ENCODE peak calls at places on chromosomes 3 and 15, in eight cellular contexts. One of them, this sample, is unnamed.

GRCh38 chr15:28989239-28989830 is 103.6 kb downstream of the APBA2 start:
- DNase-seq in ovary: no peak
- DNase-seq in stimulated activated CD4-positive, alpha-beta T cell treated with anti-CD3 and anti-CD28 coated beads, Interleukin-1b, Interleukin-23, amount 100 ng/mL, for 24 hours: no peak
- DNase-seq in heart right ventricle: no peak
- DNase-seq in right atrium auricular region: no peak
- DNase-seq in caudate nucleus: peak
- DNase-seq in colonic mucosa: no peak
- DNase-seq in breast epithelium: no peak
- DNase-seq in this sample: peak

GRCh38 chr3:67292356-67293225 is 294.5 kb downstream of the KBTBD8 start:
- DNase-seq in stimulated activated CD4-positive, alpha-beta T cell treated with anti-CD3 and anti-CD28 coated beads, Interleukin-1b, Interleukin-23, amount 100 ng/mL, for 24 hours: no peak
- DNase-seq in heart right ventricle: no peak
- DNase-seq in caudate nucleus: no peak
- DNase-seq in ovary: no peak
- DNase-seq in breast epithelium: peak
- DNase-seq in colonic mucosa: peak
- DNase-seq in right atrium auricular region: no peak
- DNase-seq in this sample: no peak

GRCh38 chr3:177089120-177089519 is 108.2 kb downstream of the TBL1XR1 start:
- DNase-seq in right atrium auricular region: no peak
- DNase-seq in ovary: no peak
- DNase-seq in colonic mucosa: no peak
- DNase-seq in caudate nucleus: no peak
- DNase-seq in breast epithelium: no peak
- DNase-seq in stimulated activated CD4-positive, alpha-beta T cell treated with anti-CD3 and anti-CD28 coated beads, Interleukin-1b, Interleukin-23, amount 100 ng/mL, for 24 hours: no peak
- DNase-seq in heart right ventricle: no peak
- DNase-seq in this sample: peak

GRCh38 chr15:55991841-55992768 is 1.3 kb downstream of the NEDD4 start:
- DNase-seq in caudate nucleus: no peak
- DNase-seq in colonic mucosa: no peak
- DNase-seq in ovary: no peak
- DNase-seq in right atrium auricular region: no peak
- DNase-seq in stimulated activated CD4-positive, alpha-beta T cell treated with anti-CD3 and anti-CD28 coated beads, Interleukin-1b, Interleukin-23, amount 100 ng/mL, for 24 hours: no peak
- DNase-seq in heart right ventricle: no peak
- DNase-seq in breast epithelium: no peak
- DNase-seq in this sample: no peak

GRCh38 chr15:35173444-35174118 is 88.5 kb upstream of the NANOGP8 start:
- DNase-seq in colonic mucosa: no peak
- DNase-seq in stimulated activated CD4-positive, alpha-beta T cell treated with anti-CD3 and anti-CD28 coated beads, Interleukin-1b, Interleukin-23, amount 100 ng/mL, for 24 hours: no peak
- DNase-seq in right atrium auricular region: no peak
- DNase-seq in ovary: no peak
- DNase-seq in heart right ventricle: no peak
- DNase-seq in breast epithelium: no peak
- DNase-seq in caudate nucleus: no peak
- DNase-seq in this sample: no peak

GRCh38 chr15:42080585-42081462 is 13.5 kb downstream of the PLA2G4D start:
- DNase-seq in colonic mucosa: no peak
- DNase-seq in caudate nucleus: no peak
- DNase-seq in heart right ventricle: no peak
- DNase-seq in right atrium auricular region: no peak
- DNase-seq in breast epithelium: no peak
- DNase-seq in ovary: no peak
- DNase-seq in stimulated activated CD4-positive, alpha-beta T cell treated with anti-CD3 and anti-CD28 coated beads, Interleukin-1b, Interleukin-23, amount 100 ng/mL, for 24 hours: no peak
- DNase-seq in this sample: peak

GRCh38 chr3:4825572-4826236 is 153.5 kb upstream of the BHLHE40 start:
- DNase-seq in breast epithelium: no peak
- DNase-seq in colonic mucosa: peak
- DNase-seq in heart right ventricle: peak
- DNase-seq in ovary: no peak
- DNase-seq in caudate nucleus: no peak
- DNase-seq in stimulated activated CD4-positive, alpha-beta T cell treated with anti-CD3 and anti-CD28 coated beads, Interleukin-1b, Interleukin-23, amount 100 ng/mL, for 24 hours: no peak
- DNase-seq in right atrium auricular region: no peak
- DNase-seq in this sample: peak

GRCh38 chr3:51995346-51996156 is at the start of gene RPL29:
- DNase-seq in stimulated activated CD4-positive, alpha-beta T cell treated with anti-CD3 and anti-CD28 coated beads, Interleukin-1b, Interleukin-23, amount 100 ng/mL, for 24 hours: peak
- DNase-seq in colonic mucosa: peak
- DNase-seq in ovary: peak
- DNase-seq in caudate nucleus: peak
- DNase-seq in breast epithelium: peak
- DNase-seq in heart right ventricle: peak
- DNase-seq in right atrium auricular region: peak
- DNase-seq in this sample: peak

GRCh38 chr15:52518972-52519371 is 9.7 kb downstream of the MYO5A start:
- DNase-seq in caudate nucleus: no peak
- DNase-seq in stimulated activated CD4-positive, alpha-beta T cell treated with anti-CD3 and anti-CD28 coated beads, Interleukin-1b, Interleukin-23, amount 100 ng/mL, for 24 hours: no peak
- DNase-seq in colonic mucosa: no peak
- DNase-seq in breast epithelium: no peak
- DNase-seq in right atrium auricular region: no peak
- DNase-seq in ovary: no peak
- DNase-seq in heart right ventricle: no peak
- DNase-seq in this sample: no peak

GRCh38 chr15:69780981-69781380 is 316.7 kb downstream of the TLE3 start:
- DNase-seq in ovary: no peak
- DNase-seq in stimulated activated CD4-positive, alpha-beta T cell treated with anti-CD3 and anti-CD28 coated beads, Interleukin-1b, Interleukin-23, amount 100 ng/mL, for 24 hours: no peak
- DNase-seq in heart right ventricle: no peak
- DNase-seq in breast epithelium: no peak
- DNase-seq in colonic mucosa: no peak
- DNase-seq in caudate nucleus: no peak
- DNase-seq in right atrium auricular region: no peak
- DNase-seq in this sample: no peak

GRCh38 chr3:105963161-105963560 is 94.3 kb upstream of the CBLB start:
- DNase-seq in colonic mucosa: no peak
- DNase-seq in right atrium auricular region: no peak
- DNase-seq in ovary: no peak
- DNase-seq in caudate nucleus: no peak
- DNase-seq in heart right ventricle: no peak
- DNase-seq in breast epithelium: no peak
- DNase-seq in stimulated activated CD4-positive, alpha-beta T cell treated with anti-CD3 and anti-CD28 coated beads, Interleukin-1b, Interleukin-23, amount 100 ng/mL, for 24 hours: no peak
- DNase-seq in this sample: no peak

GRCh38 chr15:97977734-97978133 is 17.2 kb downstream of the ARRDC4 start:
- DNase-seq in stimulated activated CD4-positive, alpha-beta T cell treated with anti-CD3 and anti-CD28 coated beads, Interleukin-1b, Interleukin-23, amount 100 ng/mL, for 24 hours: no peak
- DNase-seq in right atrium auricular region: no peak
- DNase-seq in ovary: no peak
- DNase-seq in heart right ventricle: no peak
- DNase-seq in caudate nucleus: no peak
- DNase-seq in breast epithelium: no peak
- DNase-seq in colonic mucosa: no peak
- DNase-seq in this sample: peak

GRCh38 chr3:195715583-195716266 is 5.1 kb upstream of the MUC20 start:
- DNase-seq in breast epithelium: no peak
- DNase-seq in stimulated activated CD4-positive, alpha-beta T cell treated with anti-CD3 and anti-CD28 coated beads, Interleukin-1b, Interleukin-23, amount 100 ng/mL, for 24 hours: peak
- DNase-seq in heart right ventricle: no peak
- DNase-seq in ovary: no peak
- DNase-seq in colonic mucosa: peak
- DNase-seq in caudate nucleus: no peak
- DNase-seq in right atrium auricular region: no peak
- DNase-seq in this sample: no peak

GRCh38 chr15:69499521-69500201 is 47.0 kb downstream of the RPLP1 start:
- DNase-seq in colonic mucosa: no peak
- DNase-seq in ovary: no peak
- DNase-seq in stimulated activated CD4-positive, alpha-beta T cell treated with anti-CD3 and anti-CD28 coated beads, Interleukin-1b, Interleukin-23, amount 100 ng/mL, for 24 hours: no peak
- DNase-seq in caudate nucleus: no peak
- DNase-seq in heart right ventricle: peak
- DNase-seq in breast epithelium: no peak
- DNase-seq in right atrium auricular region: peak
- DNase-seq in this sample: no peak